ENCODE peak calls at places on chromosomes 4 and X, in ten cellular contexts. R is CD8-positive, alpha-beta memory T cell; S is ovary; V is GM23248; M is IMR-90; T is colonic mucosa; E is A549; I is ascending aorta; F is thoracic aorta; H is tibial artery. K is an unnamed sample.

GRCh38 chrX:115339441-115340025 is 50.0 kb downstream of the LUZP4 start:
- DNase-seq in R (no peak), S (no peak), V (peak), M (peak), T (no peak), E (no peak), I (no peak), F (no peak), H (no peak), K (no peak)

GRCh38 chr4:5995901-5996623 is 22.2 kb downstream of the C4orf50 start:
- DNase-seq in R (no peak), S (no peak), V (no peak), M (no peak), T (no peak), E (no peak), I (peak), F (no peak), H (peak), K (no peak)

GRCh38 chr4:109979932-109980717 is 67.4 kb downstream of the EGF start:
- DNase-seq in R (no peak), S (no peak), V (peak), M (peak), T (no peak), E (no peak), I (no peak), F (no peak), H (no peak), K (no peak)

GRCh38 chrX:79371640-79372039 is 4.5 kb upstream of the ITM2A start:
- DNase-seq in R (no peak), S (no peak), V (no peak), M (no peak), T (no peak), E (no peak), I (no peak), F (no peak), H (no peak), K (no peak)

GRCh38 chrX:86455495-86455894 is 307.2 kb downstream of the DACH2 start:
- DNase-seq in R (no peak), S (no peak), V (no peak), M (no peak), T (no peak), E (no peak), I (no peak), F (no peak), H (no peak), K (no peak)

GRCh38 chr4:182810103-182810605 is 107.0 kb downstream of the DCTD start:
- DNase-seq in R (no peak), S (no peak), V (no peak), M (no peak), T (no peak), E (no peak), I (no peak), F (no peak), H (no peak), K (no peak)

GRCh38 chr4:26067035-26067434 is 153.0 kb downstream of the SMIM20 start:
- DNase-seq in R (no peak), S (no peak), V (no peak), M (no peak), T (no peak), E (no peak), I (peak), F (no peak), H (no peak), K (no peak)

GRCh38 chr4:72902354-72902753 is 167.2 kb downstream of the COX18 start:
- DNase-seq in R (no peak), S (no peak), V (no peak), M (no peak), T (no peak), E (no peak), I (no peak), F (no peak), H (no peak), K (no peak)

GRCh38 chr4:38174811-38175210 is 214.6 kb downstream of the PTTG2 start:
- DNase-seq in R (no peak), S (no peak), V (no peak), M (peak), T (no peak), E (no peak), I (no peak), F (no peak), H (no peak), K (no peak)

GRCh38 chrX:151970661-151971060 is 3.8 kb downstream of the GABRE start:
- DNase-seq in R (no peak), S (peak), V (peak), M (peak), T (peak), E (peak), I (peak), F (peak), H (peak), K (peak)

GRCh38 chr4:48012819-48013218 is 3.7 kb downstream of the CNGA1 start:
- DNase-seq in R (no peak), S (no peak), V (no peak), M (no peak), T (no peak), E (no peak), I (no peak), F (no peak), H (no peak), K (no peak)

GRCh38 chrX:19907794-19908193 is 20.4 kb upstream of the SH3KBP1 start:
- DNase-seq in R (no peak), S (no peak), V (peak), M (no peak), T (no peak), E (no peak), I (no peak), F (no peak), H (no peak), K (no peak)

GRCh38 chr4:151672996-151673395 is 87.8 kb downstream of the GATB start:
- DNase-seq in R (no peak), S (no peak), V (no peak), M (no peak), T (no peak), E (no peak), I (no peak), F (no peak), H (no peak), K (no peak)

GRCh38 chrX:1928805-1929204 is 313.9 kb downstream of the ASMT start:
- DNase-seq in R (no peak), S (no peak), V (no peak), M (no peak), T (no peak), E (no peak), I (no peak), F (no peak), H (no peak), K (no peak)

GRCh38 chr4:127239902-127240575 is 392.7 kb upstream of the INTU start:
- DNase-seq in R (no peak), S (no peak), V (no peak), M (no peak), T (no peak), E (no peak), I (no peak), F (no peak), H (no peak), K (no peak)

GRCh38 chrX:25049347-25049746 is 33.6 kb upstream of the ARX start:
- DNase-seq in R (no peak), S (no peak), V (no peak), M (no peak), T (no peak), E (no peak), I (no peak), F (no peak), H (no peak), K (no peak)

GRCh38 chr4:77007358-77008230 is 58.0 kb downstream of the SEPTIN11 start:
- DNase-seq in R (no peak), S (no peak), V (peak), M (peak), T (no peak), E (no peak), I (peak), F (no peak), H (no peak), K (no peak)

GRCh38 chr4:77012726-77013125 is 63.1 kb downstream of the CCNI start:
- DNase-seq in R (no peak), S (peak), V (no peak), M (no peak), T (no peak), E (no peak), I (no peak), F (no peak), H (no peak), K (peak)

GRCh38 chr4:77010841-77011354 is 61.3 kb downstream of the SEPTIN11 start:
- DNase-seq in R (no peak), S (no peak), V (peak), M (peak), T (no peak), E (no peak), I (no peak), F (no peak), H (no peak), K (no peak)

GRCh38 chr4:77006753-77007355 is 57.3 kb downstream of the SEPTIN11 start:
- DNase-seq in R (no peak), S (no peak), V (peak), M (no peak), T (no peak), E (no peak), I (no peak), F (no peak), H (no peak), K (no peak)

GRCh38 chr4:77009511-77010120 is 60.1 kb downstream of the SEPTIN11 start:
- DNase-seq in R (no peak), S (no peak), V (no peak), M (no peak), T (no peak), E (no peak), I (no peak), F (no peak), H (no peak), K (no peak)
- H3K27ac ChIP-seq in R (no peak), S (no peak), V (peak), M (peak), T (no peak), E (no peak), I (no peak), F (no peak), H (no peak), K (no peak)

DNA sequence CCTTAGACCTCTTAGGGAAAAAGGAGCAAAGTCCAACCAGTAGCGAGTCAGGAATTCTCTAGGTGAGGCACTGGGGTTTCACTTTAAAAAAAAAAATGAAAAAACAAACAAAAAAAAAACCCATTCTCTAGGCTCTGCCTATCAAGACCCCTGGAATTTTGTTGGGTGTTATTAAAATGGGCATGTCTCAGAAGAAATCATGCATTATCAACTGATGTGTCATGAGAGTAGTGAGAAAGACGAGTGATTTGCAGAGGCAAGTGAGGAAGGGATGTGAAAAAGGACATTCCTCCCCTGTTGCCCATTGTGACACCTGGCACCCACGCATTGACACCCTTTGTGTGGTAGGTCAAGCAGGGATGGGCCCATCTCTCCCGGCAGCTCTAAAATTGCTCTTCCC is 78.9 kb downstream of the AASDH start:
- DNase-seq in R (no peak), S (no peak), V (no peak), M (no peak), T (no peak), E (no peak), I (no peak), F (no peak), H (no peak), K (no peak)
- H3K27ac ChIP-seq in R (no peak), S (no peak), V (no peak), M (no peak), T (no peak), E (no peak), I (no peak), F (no peak), H (no peak), K (no peak)

GRCh38 chrX:12843668-12844279 is 23.1 kb upstream of the TLR7 start:
- DNase-seq in R (no peak), S (no peak), V (no peak), M (no peak), T (no peak), E (no peak), I (no peak), F (no peak), H (no peak), K (no peak)

GRCh38 chrX:12843061-12843667 is 23.7 kb upstream of the TLR7 start:
- DNase-seq in R (no peak), S (no peak), V (no peak), M (no peak), T (no peak), E (no peak), I (no peak), F (no peak), H (no peak), K (no peak)

GRCh38 chrX:12844319-12844718 is 22.6 kb upstream of the TLR7 start:
- DNase-seq in R (no peak), S (no peak), V (no peak), M (no peak), T (no peak), E (no peak), I (no peak), F (no peak), H (no peak), K (no peak)
- H3K27ac ChIP-seq in R (no peak), S (no peak), V (no peak), M (no peak), T (no peak), E (no peak), I (no peak), F (no peak), H (no peak), K (no peak)

GRCh38 chrX:153828308-153828707 is 2.0 kb downstream of the PDZD4 start:
- DNase-seq in R (no peak), S (no peak), V (no peak), M (no peak), T (no peak), E (no peak), I (no peak), F (no peak), H (no peak), K (no peak)
- H3K27ac ChIP-seq in R (no peak), S (no peak), V (no peak), M (no peak), T (no peak), E (no peak), I (peak), F (no peak), H (peak), K (no peak)

DNA sequence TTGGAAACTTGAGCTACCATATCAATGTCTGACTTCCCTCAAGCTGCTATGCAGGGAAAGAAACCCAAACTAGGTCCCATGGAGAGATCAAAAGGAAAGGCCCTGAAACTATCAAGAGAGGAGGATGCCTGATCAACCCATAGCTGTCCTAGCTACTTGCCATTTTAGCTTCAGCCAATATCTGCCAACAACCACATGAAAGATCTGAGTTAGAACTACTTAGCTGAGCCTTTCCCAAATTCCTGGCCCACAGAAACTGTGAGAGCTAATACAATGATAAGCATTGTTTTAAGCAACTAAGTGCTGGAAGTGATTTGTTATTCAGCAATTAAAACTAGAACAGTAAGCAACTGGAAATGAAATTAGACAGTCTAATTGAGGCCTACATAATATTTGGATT is 6.3 kb upstream of the ARHGEF38 start:
- DNase-seq in R (no peak), S (no peak), V (no peak), M (no peak), T (no peak), E (no peak), I (no peak), F (no peak), H (no peak), K (no peak)
- H3K27ac ChIP-seq in R (no peak), S (no peak), V (no peak), M (no peak), T (no peak), E (no peak), I (no peak), F (no peak), H (no peak), K (no peak)

DNA sequence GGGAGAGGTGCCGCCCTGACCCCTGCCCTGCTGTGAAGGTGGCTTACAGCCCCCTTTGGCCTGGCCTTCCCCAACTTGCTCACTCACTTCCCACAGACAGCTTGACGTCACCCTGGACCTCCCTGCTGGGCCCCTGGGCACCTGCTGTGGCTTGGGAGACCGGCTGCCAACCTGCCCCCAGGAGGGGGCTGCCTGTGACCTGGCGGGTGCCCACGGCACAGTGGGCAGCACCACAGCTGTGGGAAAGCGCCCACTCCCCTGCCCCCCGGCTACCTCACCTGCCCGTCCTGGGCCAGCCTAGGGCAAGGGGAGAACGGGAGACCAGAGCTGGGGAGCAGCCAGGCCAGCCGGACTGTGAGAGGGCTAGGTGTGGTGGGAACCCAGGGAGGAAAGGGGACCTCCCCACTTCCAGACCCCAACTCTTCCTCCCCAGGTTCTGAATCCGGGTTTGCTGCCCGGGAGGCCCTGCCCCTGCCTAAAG is 2.4 kb upstream of the ZFP92 start:
- DNase-seq in R (no peak), S (no peak), V (no peak), M (no peak), T (no peak), E (no peak), I (no peak), F (no peak), H (no peak), K (no peak)
- H3K27ac ChIP-seq in R (no peak), S (no peak), V (no peak), M (no peak), T (no peak), E (no peak), I (no peak), F (no peak), H (no peak), K (no peak)

DNA sequence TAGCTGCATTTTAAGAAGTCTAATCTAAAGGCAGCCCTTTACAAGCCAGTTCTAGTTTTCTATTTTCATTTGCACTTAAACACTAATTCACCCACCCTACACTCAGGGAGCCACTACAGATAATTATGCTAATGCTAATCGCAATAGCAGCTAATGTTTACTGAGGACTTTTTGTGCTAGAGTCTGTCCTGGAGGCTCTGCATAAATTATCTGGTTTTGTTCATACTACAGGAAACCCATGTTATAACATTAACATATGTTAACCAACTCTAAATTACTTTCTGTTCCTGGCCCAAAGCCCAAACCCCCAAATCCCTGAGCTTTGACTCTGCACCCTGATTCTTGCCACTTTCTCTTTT is 476 bp upstream of the RADX start:
- DNase-seq in R (no peak), S (no peak), V (peak), M (no peak), T (no peak), E (no peak), I (no peak), F (no peak), H (no peak), K (no peak)
- H3K27ac ChIP-seq in R (peak), S (no peak), V (no peak), M (no peak), T (no peak), E (no peak), I (no peak), F (no peak), H (peak), K (no peak)